ENCODE peak calls at places on chromosomes 6 and 20, in five cellular contexts. A is CD8-positive, alpha-beta T cell; O is PC-9; E is NT2/D1; U is psoas muscle. T is an unnamed sample.

GRCh38 chr6:98039876-98040605 is 757.0 kb upstream of the MMS22L start:
- DNase-seq in A (no peak), U (no peak), E (peak; percentile 70), O (no peak), T (no peak)

GRCh38 chr6:79028641-79029314 is 49.3 kb downstream of the PHIP start:
- DNase-seq in A (no peak), E (no peak), O (no peak), U (no peak), T (no peak)

GRCh38 chr6:107625264-107625663 is 135.3 kb downstream of the SOBP start:
- DNase-seq in A (no peak), O (no peak), E (no peak), U (peak; percentile 39), T (no peak)

GRCh38 chr6:96468681-96469224 is 52.9 kb upstream of the UFL1 start:
- DNase-seq in E (no peak), U (no peak), A (no peak), O (no peak), T (no peak)

GRCh38 chr6:25963426-25964123 is 973 bp downstream of the TRIM38 start:
- DNase-seq in E (no peak), U (no peak), O (peak; percentile 77), A (no peak), T (no peak)

GRCh38 chr6:113067612-113068262 is 720.6 kb downstream of the RFPL4B start:
- DNase-seq in U (no peak), E (no peak), O (no peak), A (no peak), T (no peak)

GRCh38 chr20:56631318-56631989 is 2.3 kb downstream of the TFAP2C start:
- DNase-seq in E (no peak), O (peak; percentile 21), U (no peak), A (no peak), T (no peak)

GRCh38 chr6:136923116-136923953 is 1.2 kb downstream of the SLC35D3 start:
- DNase-seq in E (no peak), O (no peak), A (no peak), U (no peak), T (peak; percentile 15)

GRCh38 chr6:140897804-140898573 is 1234.7 kb upstream of the GJE1 start:
- DNase-seq in U (no peak), E (no peak), O (peak; percentile 61), A (no peak), T (no peak)

GRCh38 chr6:71299541-71300470 is 11.2 kb downstream of the OGFRL1 start:
- DNase-seq in A (no peak), O (peak; percentile 73), U (no peak), E (no peak), T (no peak)

GRCh38 chr20:6828794-6829423 is 61.4 kb downstream of the BMP2 start:
- DNase-seq in E (peak; percentile 54), U (peak; percentile 50), A (no peak), O (no peak), T (peak; percentile 40)

GRCh38 chr6:12593720-12594540 is 122.6 kb upstream of the PHACTR1 start:
- DNase-seq in A (no peak), E (no peak), U (no peak), O (no peak), T (no peak)

GRCh38 chr20:58071991-58072390 is 156.5 kb downstream of the ANKRD60 start:
- DNase-seq in U (no peak), E (no peak), O (no peak), A (no peak), T (no peak)

GRCh38 chr20:24773751-24774201 is 175.3 kb upstream of the CST7 start:
- DNase-seq in A (no peak), U (no peak), E (no peak), O (peak; percentile 78), T (no peak)

GRCh38 chr6:132932566-132932965 is 118.2 kb downstream of the RPS12 start:
- DNase-seq in A (no peak), O (no peak), E (no peak), U (no peak), T (no peak)

GRCh38 chr6:106600329-106600728 is 29.0 kb downstream of the RTN4IP1 start:
- DNase-seq in A (no peak), E (no peak), U (no peak), O (no peak), T (no peak)

GRCh38 chr20:17680128-17680835 is 1.8 kb downstream of the RRBP1 start:
- DNase-seq in O (peak; percentile 87), E (no peak), U (peak; percentile 58), A (no peak), T (peak; percentile 74)

GRCh38 chr6:6057442-6058053 is 50.8 kb upstream of the NRN1 start:
- DNase-seq in O (no peak), E (peak; percentile 18), U (no peak), A (no peak), T (no peak)

GRCh38 chr6:25278557-25278913 is 639 bp upstream of the CARMIL1 start:
- DNase-seq in O (peak; percentile 44), U (no peak), A (no peak), E (peak; percentile 6), T (no peak)

GRCh38 chr20:44137210-44137781 is 49.7 kb downstream of the JPH2 start:
- DNase-seq in O (no peak), U (peak; percentile 59), A (no peak), E (peak; percentile 77), T (no peak)

GRCh38 chr20:51536116-51537069 is 6.1 kb downstream of the NFATC2 start:
- DNase-seq in E (no peak), A (no peak), O (no peak), U (no peak), T (no peak)

GRCh38 chr6:51678905-51679620 is 408.4 kb downstream of the PKHD1 start:
- DNase-seq in O (no peak), U (no peak), A (no peak), E (no peak), T (no peak)

GRCh38 chr6:56789879-56790278 is 147.2 kb upstream of the DST start:
- DNase-seq in U (no peak), E (no peak), O (no peak), A (no peak), T (no peak)

GRCh38 chr6:44147256-44147655 is 11.4 kb upstream of the CAPN11 start:
- DNase-seq in A (no peak), U (no peak), O (no peak), E (no peak), T (no peak)

GRCh38 chr20:37389844-37390275 is 43.9 kb downstream of the SRC start:
- DNase-seq in A (no peak), O (no peak), E (no peak), U (no peak), T (no peak)

GRCh38 chr20:52083627-52084232 is 107.8 kb downstream of the ZFP64 start:
- DNase-seq in U (peak; percentile 23), E (peak; percentile 42), A (no peak), O (peak; percentile 34), T (peak; percentile 72)

GRCh38 chr6:14722704-14723103 is 523.2 kb upstream of the JARID2 start:
- DNase-seq in U (no peak), E (no peak), O (no peak), A (no peak), T (no peak)

GRCh38 chr6:76792394-76792793 is 670.9 kb downstream of the HTR1B start:
- DNase-seq in O (no peak), A (no peak), E (no peak), U (no peak), T (no peak)

GRCh38 chr6:99521557-99522286 is 6.5 kb upstream of the USP45 start:
- DNase-seq in O (peak; percentile 44), E (peak; percentile 20), A (no peak), U (peak; percentile 42), T (peak; percentile 58)

GRCh38 chr20:41169791-41170351 is 32.5 kb downstream of the PLCG1 start:
- DNase-seq in A (no peak), U (no peak), O (no peak), E (no peak), T (no peak)
- H3K36me3 ChIP-seq in A (peaks cover 92% of the 10 kb centered on the region), U (peaks cover 4% of the 10 kb centered on the region), O (peaks cover 6% of the 10 kb centered on the region), E (peaks cover 96% of the 10 kb centered on the region), T (no peaks in the 10 kb centered on the region)

DNA sequence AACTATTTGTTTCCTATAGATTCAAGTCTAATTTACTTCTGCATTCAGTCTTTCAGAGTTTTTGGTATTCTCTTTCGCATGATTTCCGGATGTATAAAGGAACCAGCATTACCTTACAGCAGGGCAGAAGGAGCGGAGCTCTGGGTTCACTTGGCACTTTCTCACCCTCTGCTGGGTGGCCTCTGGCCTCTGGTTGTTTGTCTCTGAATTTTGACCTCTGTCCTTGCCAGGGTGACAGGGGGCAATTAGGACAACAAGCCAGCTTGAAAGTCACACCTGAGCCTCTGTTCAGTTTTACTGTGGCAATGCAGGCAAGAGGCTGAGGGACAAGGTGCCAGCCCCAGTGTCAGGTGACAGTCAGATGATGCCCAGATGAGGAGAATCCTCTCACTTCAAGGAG is 69.4 kb upstream of the KIF25 start:
- DNase-seq in O (no peak), A (no peak), U (no peak), E (no peak), T (no peak)
- H3K36me3 ChIP-seq in O (peaks cover 9% of the 10 kb centered on the region), A (no peaks in the 10 kb centered on the region), U (peaks cover 8% of the 10 kb centered on the region), E (peaks cover 74% of the 10 kb centered on the region), T (no peaks in the 10 kb centered on the region)

GRCh38 chr6:151681426-151682059 is 125.9 kb upstream of the ESR1 start:
- DNase-seq in E (no peak), U (peak; percentile 17), O (no peak), A (no peak), T (peak; percentile 17)

GRCh38 chr6:151682251-151682650 is 125.2 kb upstream of the ESR1 start:
- DNase-seq in O (no peak), A (no peak), U (no peak), E (no peak), T (no peak)

GRCh38 chr6:151682922-151683321 is 124.6 kb upstream of the ESR1 start:
- DNase-seq in O (no peak), E (no peak), U (no peak), A (no peak), T (no peak)

GRCh38 chr6:151680846-151681425 is 126.5 kb upstream of the ESR1 start:
- DNase-seq in U (no peak), O (no peak), E (no peak), A (no peak), T (no peak)

GRCh38 chr6:151683381-151683780 is 124.1 kb upstream of the ESR1 start:
- DNase-seq in E (no peak), U (no peak), O (no peak), A (no peak), T (no peak)
- H3K36me3 ChIP-seq in E (no peaks in the 10 kb centered on the region), U (no peaks in the 10 kb centered on the region), O (no peaks in the 10 kb centered on the region), A (no peaks in the 10 kb centered on the region), T (no peaks in the 10 kb centered on the region)

GRCh38 chr6:32079566-32080290 is 29.4 kb downstream of the TNXB start:
- DNase-seq in U (no peak), E (no peak), O (peak; percentile 48), A (no peak), T (no peak)

GRCh38 chr6:32083812-32084768 is 25.0 kb downstream of the TNXB start:
- DNase-seq in O (no peak), A (no peak), U (no peak), E (no peak), T (no peak)

GRCh38 chr6:32081676-32082075 is 27.5 kb downstream of the TNXB start:
- DNase-seq in U (peak; percentile 63), E (no peak), A (no peak), O (no peak), T (no peak)

GRCh38 chr6:32082951-32083350 is 26.2 kb downstream of the TNXB start:
- DNase-seq in U (peak; percentile 79), O (peak; percentile 93), A (no peak), E (no peak), T (peak; percentile 66)

DNA sequence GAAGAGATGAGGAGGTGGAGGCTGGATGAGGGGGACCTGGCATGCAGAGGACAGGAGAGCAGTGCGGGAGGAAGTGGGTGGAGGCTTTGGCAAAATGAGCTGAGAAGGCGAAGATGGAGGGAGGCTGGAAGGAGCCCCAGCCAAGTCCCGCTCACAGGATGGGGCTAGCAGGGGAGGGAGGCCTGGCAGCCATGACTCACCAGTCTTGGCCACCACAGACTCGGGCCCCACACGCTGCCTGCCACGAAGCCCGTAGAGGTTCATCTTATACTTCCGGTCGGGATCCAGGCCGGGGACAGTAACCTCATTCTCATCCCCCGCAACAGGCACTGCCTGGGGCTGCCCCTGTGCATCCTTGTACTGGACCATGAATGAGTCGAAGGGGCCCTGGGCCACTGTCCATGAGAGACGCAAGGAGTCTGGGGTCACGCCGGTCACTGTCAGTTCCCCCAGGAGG is 27.9 kb downstream of the TNXB start:
- DNase-seq in U (peak; percentile 85), O (no peak), A (no peak), E (no peak), T (peak; percentile 84)
- H3K36me3 ChIP-seq in U (no peaks in the 10 kb centered on the region), O (no peaks in the 10 kb centered on the region), A (no peaks in the 10 kb centered on the region), E (no peaks in the 10 kb centered on the region), T (no peaks in the 10 kb centered on the region)